ENCODE peak calls at places on chromosomes 5 and 9, in six cellular contexts. One of them, this sample, is unnamed.
A peak's percentile ranks its signal among the peaks of the same experiment; 100 is the strongest.

GRCh38 chr9:35431467-35431866 is 58.4 kb upstream of the RUSC2 start:
- DNase-seq in uterus: no peak
- DNase-seq in foreskin fibroblast: no peak
- DNase-seq in astrocyte: no peak
- DNase-seq in activated CD8-positive, alpha-beta T cell treated with anti-CD3 and anti-CD28 coated beads for 36 hours: no peak
- DNase-seq in PC-3: no peak
- DNase-seq in this sample: no peak

GRCh38 chr9:26954050-26954508 is 2.1 kb upstream of the IFT74 start:
- DNase-seq in astrocyte: no peak
- DNase-seq in foreskin fibroblast: no peak
- DNase-seq in uterus: no peak
- DNase-seq in activated CD8-positive, alpha-beta T cell treated with anti-CD3 and anti-CD28 coated beads for 36 hours: peak; percentile 36
- DNase-seq in PC-3: no peak
- DNase-seq in this sample: no peak

GRCh38 chr5:18745988-18746615 is 1111.8 kb downstream of the TAF11L14 start:
- DNase-seq in foreskin fibroblast: no peak
- DNase-seq in uterus: no peak
- DNase-seq in activated CD8-positive, alpha-beta T cell treated with anti-CD3 and anti-CD28 coated beads for 36 hours: peak; percentile 46
- DNase-seq in PC-3: peak; percentile 79
- DNase-seq in astrocyte: no peak
- DNase-seq in this sample: peak; percentile 51

GRCh38 chr5:79685621-79686020 is 4.0 kb upstream of the CMYA5 start:
- DNase-seq in activated CD8-positive, alpha-beta T cell treated with anti-CD3 and anti-CD28 coated beads for 36 hours: no peak
- DNase-seq in uterus: no peak
- DNase-seq in foreskin fibroblast: peak; percentile 24
- DNase-seq in PC-3: no peak
- DNase-seq in astrocyte: no peak
- DNase-seq in this sample: no peak

GRCh38 chr9:110050925-110051355 is 157.0 kb downstream of the C9orf152 start:
- DNase-seq in uterus: peak; percentile 60
- DNase-seq in astrocyte: peak; percentile 94
- DNase-seq in PC-3: peak; percentile 90
- DNase-seq in foreskin fibroblast: peak; percentile 95
- DNase-seq in activated CD8-positive, alpha-beta T cell treated with anti-CD3 and anti-CD28 coated beads for 36 hours: peak; percentile 31
- DNase-seq in this sample: peak; percentile 51

GRCh38 chr9:136437430-136437829 is 2.2 kb downstream of the INPP5E start:
- DNase-seq in foreskin fibroblast: peak; percentile 68
- DNase-seq in activated CD8-positive, alpha-beta T cell treated with anti-CD3 and anti-CD28 coated beads for 36 hours: no peak
- DNase-seq in astrocyte: peak; percentile 30
- DNase-seq in PC-3: peak; percentile 27
- DNase-seq in uterus: no peak
- DNase-seq in this sample: no peak

GRCh38 chr5:135386886-135387628 is 12.0 kb downstream of the MACROH2A1 start:
- DNase-seq in foreskin fibroblast: peak; percentile 94
- DNase-seq in astrocyte: peak; percentile 90
- DNase-seq in uterus: no peak
- DNase-seq in activated CD8-positive, alpha-beta T cell treated with anti-CD3 and anti-CD28 coated beads for 36 hours: no peak
- DNase-seq in PC-3: peak; percentile 87
- DNase-seq in this sample: no peak

GRCh38 chr9:106864533-106865143 is 1.7 kb downstream of the ZNF462 start:
- DNase-seq in activated CD8-positive, alpha-beta T cell treated with anti-CD3 and anti-CD28 coated beads for 36 hours: no peak
- DNase-seq in PC-3: peak; percentile 36
- DNase-seq in astrocyte: peak; percentile 56
- DNase-seq in foreskin fibroblast: peak; percentile 52
- DNase-seq in uterus: peak; percentile 38
- DNase-seq in this sample: peak; percentile 22

GRCh38 chr5:110048508-110048907 is 358.8 kb downstream of the MAN2A1 start:
- DNase-seq in uterus: no peak
- DNase-seq in foreskin fibroblast: no peak
- DNase-seq in astrocyte: no peak
- DNase-seq in PC-3: no peak
- DNase-seq in activated CD8-positive, alpha-beta T cell treated with anti-CD3 and anti-CD28 coated beads for 36 hours: no peak
- DNase-seq in this sample: no peak

DNA sequence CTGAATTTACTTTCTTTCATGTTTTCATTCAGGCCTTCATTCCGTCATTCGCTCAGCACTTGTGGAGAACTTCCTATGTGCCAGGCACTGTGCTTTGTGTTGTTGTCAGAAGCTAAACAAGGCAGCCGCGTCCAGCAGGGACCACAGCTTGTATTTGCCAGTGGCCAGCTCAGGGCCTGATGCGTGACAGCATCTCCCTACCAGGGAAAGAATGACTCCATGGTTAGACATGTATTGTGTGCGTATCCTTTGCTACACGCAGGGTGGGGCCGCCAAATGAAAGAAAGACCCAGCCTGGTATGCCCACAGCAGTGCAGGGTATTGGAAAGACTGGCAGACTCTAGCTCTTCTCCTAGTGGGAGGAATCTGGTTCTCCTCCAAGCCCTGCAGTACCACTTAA is 4.7 kb upstream of the COL27A1 start:
- DNase-seq in astrocyte: no peak
- DNase-seq in PC-3: no peak
- DNase-seq in activated CD8-positive, alpha-beta T cell treated with anti-CD3 and anti-CD28 coated beads for 36 hours: no peak
- DNase-seq in uterus: no peak
- DNase-seq in foreskin fibroblast: no peak
- DNase-seq in this sample: no peak
- TF ChIP-seq CTCF in astrocyte: no peak
- TF ChIP-seq CTCF in PC-3: no peak
- TF ChIP-seq CTCF in activated CD8-positive, alpha-beta T cell treated with anti-CD3 and anti-CD28 coated beads for 36 hours: no peak
- TF ChIP-seq CTCF in uterus: no peak
- TF ChIP-seq CTCF in foreskin fibroblast: no peak
- TF ChIP-seq CTCF in this sample: no peak

GRCh38 chr9:81685763-81686613 is 3.4 kb downstream of the TLE1 start:
- DNase-seq in activated CD8-positive, alpha-beta T cell treated with anti-CD3 and anti-CD28 coated beads for 36 hours: no peak
- DNase-seq in astrocyte: peak; percentile 26
- DNase-seq in foreskin fibroblast: peak; percentile 67
- DNase-seq in PC-3: peak; percentile 80
- DNase-seq in uterus: no peak
- DNase-seq in this sample: no peak
- TF ChIP-seq CTCF in activated CD8-positive, alpha-beta T cell treated with anti-CD3 and anti-CD28 coated beads for 36 hours: no peak
- TF ChIP-seq CTCF in astrocyte: peak; percentile 18
- TF ChIP-seq CTCF in foreskin fibroblast: no peak
- TF ChIP-seq CTCF in PC-3: no peak
- TF ChIP-seq CTCF in uterus: no peak
- TF ChIP-seq CTCF in this sample: no peak

GRCh38 chr9:37295796-37296195 is 126.7 kb upstream of the GRHPR start:
- DNase-seq in uterus: no peak
- DNase-seq in foreskin fibroblast: no peak
- DNase-seq in activated CD8-positive, alpha-beta T cell treated with anti-CD3 and anti-CD28 coated beads for 36 hours: no peak
- DNase-seq in astrocyte: no peak
- DNase-seq in PC-3: no peak
- DNase-seq in this sample: no peak

GRCh38 chr9:37302277-37302676 is 120.2 kb upstream of the GRHPR start:
- DNase-seq in PC-3: no peak
- DNase-seq in astrocyte: no peak
- DNase-seq in uterus: no peak
- DNase-seq in foreskin fibroblast: no peak
- DNase-seq in activated CD8-positive, alpha-beta T cell treated with anti-CD3 and anti-CD28 coated beads for 36 hours: peak; percentile 72
- DNase-seq in this sample: peak; percentile 62

GRCh38 chr9:37300620-37301368 is 121.7 kb upstream of the GRHPR start:
- DNase-seq in foreskin fibroblast: peak; percentile 37
- DNase-seq in PC-3: peak; percentile 5
- DNase-seq in astrocyte: peak; percentile 30
- DNase-seq in activated CD8-positive, alpha-beta T cell treated with anti-CD3 and anti-CD28 coated beads for 36 hours: peak; percentile 40
- DNase-seq in uterus: no peak
- DNase-seq in this sample: peak; percentile 24

GRCh38 chr9:37297592-37297991 is 124.9 kb upstream of the GRHPR start:
- DNase-seq in activated CD8-positive, alpha-beta T cell treated with anti-CD3 and anti-CD28 coated beads for 36 hours: no peak
- DNase-seq in PC-3: no peak
- DNase-seq in astrocyte: no peak
- DNase-seq in uterus: no peak
- DNase-seq in foreskin fibroblast: no peak
- DNase-seq in this sample: no peak

GRCh38 chr9:37301369-37302172 is 120.9 kb upstream of the GRHPR start:
- DNase-seq in foreskin fibroblast: no peak
- DNase-seq in activated CD8-positive, alpha-beta T cell treated with anti-CD3 and anti-CD28 coated beads for 36 hours: peak; percentile 43
- DNase-seq in uterus: no peak
- DNase-seq in astrocyte: no peak
- DNase-seq in PC-3: no peak
- DNase-seq in this sample: no peak
- TF ChIP-seq CTCF in foreskin fibroblast: no peak
- TF ChIP-seq CTCF in activated CD8-positive, alpha-beta T cell treated with anti-CD3 and anti-CD28 coated beads for 36 hours: peak; percentile 39
- TF ChIP-seq CTCF in uterus: no peak
- TF ChIP-seq CTCF in astrocyte: no peak
- TF ChIP-seq CTCF in PC-3: no peak
- TF ChIP-seq CTCF in this sample: no peak

GRCh38 chr5:173515526-173515925 is 100.9 kb downstream of the BOD1 start:
- DNase-seq in activated CD8-positive, alpha-beta T cell treated with anti-CD3 and anti-CD28 coated beads for 36 hours: no peak
- DNase-seq in uterus: no peak
- DNase-seq in astrocyte: peak; percentile 19
- DNase-seq in foreskin fibroblast: peak; percentile 94
- DNase-seq in PC-3: peak; percentile 64
- DNase-seq in this sample: no peak

GRCh38 chr5:173512637-173513435 is 103.6 kb downstream of the BOD1 start:
- DNase-seq in PC-3: peak; percentile 73
- DNase-seq in uterus: no peak
- DNase-seq in foreskin fibroblast: peak; percentile 23
- DNase-seq in astrocyte: no peak
- DNase-seq in activated CD8-positive, alpha-beta T cell treated with anti-CD3 and anti-CD28 coated beads for 36 hours: no peak
- DNase-seq in this sample: no peak

GRCh38 chr5:173517648-173518047 is 98.8 kb downstream of the BOD1 start:
- DNase-seq in astrocyte: no peak
- DNase-seq in foreskin fibroblast: no peak
- DNase-seq in uterus: no peak
- DNase-seq in PC-3: no peak
- DNase-seq in activated CD8-positive, alpha-beta T cell treated with anti-CD3 and anti-CD28 coated beads for 36 hours: no peak
- DNase-seq in this sample: no peak

GRCh38 chr5:173514666-173515065 is 101.8 kb downstream of the BOD1 start:
- DNase-seq in PC-3: peak; percentile 21
- DNase-seq in activated CD8-positive, alpha-beta T cell treated with anti-CD3 and anti-CD28 coated beads for 36 hours: no peak
- DNase-seq in astrocyte: no peak
- DNase-seq in foreskin fibroblast: no peak
- DNase-seq in uterus: no peak
- DNase-seq in this sample: no peak

GRCh38 chr5:173513521-173513991 is 102.9 kb downstream of the BOD1 start:
- DNase-seq in activated CD8-positive, alpha-beta T cell treated with anti-CD3 and anti-CD28 coated beads for 36 hours: no peak
- DNase-seq in PC-3: peak; percentile 36
- DNase-seq in uterus: no peak
- DNase-seq in astrocyte: peak; percentile 43
- DNase-seq in foreskin fibroblast: peak; percentile 71
- DNase-seq in this sample: no peak
- TF ChIP-seq CTCF in activated CD8-positive, alpha-beta T cell treated with anti-CD3 and anti-CD28 coated beads for 36 hours: no peak
- TF ChIP-seq CTCF in PC-3: no peak
- TF ChIP-seq CTCF in uterus: no peak
- TF ChIP-seq CTCF in astrocyte: no peak
- TF ChIP-seq CTCF in foreskin fibroblast: peak; percentile 33
- TF ChIP-seq CTCF in this sample: no peak

GRCh38 chr9:116975119-116975518 is 288.0 kb downstream of the TRIM32 start:
- DNase-seq in activated CD8-positive, alpha-beta T cell treated with anti-CD3 and anti-CD28 coated beads for 36 hours: no peak
- DNase-seq in foreskin fibroblast: no peak
- DNase-seq in uterus: no peak
- DNase-seq in astrocyte: no peak
- DNase-seq in PC-3: no peak
- DNase-seq in this sample: no peak

GRCh38 chr9:116978155-116978554 is 291.1 kb downstream of the TRIM32 start:
- DNase-seq in uterus: no peak
- DNase-seq in astrocyte: no peak
- DNase-seq in activated CD8-positive, alpha-beta T cell treated with anti-CD3 and anti-CD28 coated beads for 36 hours: no peak
- DNase-seq in PC-3: peak; percentile 35
- DNase-seq in foreskin fibroblast: no peak
- DNase-seq in this sample: no peak

GRCh38 chr9:116984111-116984510 is 297.0 kb downstream of the TRIM32 start:
- DNase-seq in PC-3: no peak
- DNase-seq in uterus: no peak
- DNase-seq in activated CD8-positive, alpha-beta T cell treated with anti-CD3 and anti-CD28 coated beads for 36 hours: no peak
- DNase-seq in astrocyte: no peak
- DNase-seq in foreskin fibroblast: no peak
- DNase-seq in this sample: no peak

GRCh38 chr9:116980582-116980981 is 293.5 kb downstream of the TRIM32 start:
- DNase-seq in uterus: no peak
- DNase-seq in activated CD8-positive, alpha-beta T cell treated with anti-CD3 and anti-CD28 coated beads for 36 hours: no peak
- DNase-seq in foreskin fibroblast: no peak
- DNase-seq in astrocyte: no peak
- DNase-seq in PC-3: no peak
- DNase-seq in this sample: no peak

GRCh38 chr9:116979461-116979860 is 292.4 kb downstream of the TRIM32 start:
- DNase-seq in astrocyte: no peak
- DNase-seq in PC-3: peak; percentile 54
- DNase-seq in uterus: no peak
- DNase-seq in foreskin fibroblast: no peak
- DNase-seq in activated CD8-positive, alpha-beta T cell treated with anti-CD3 and anti-CD28 coated beads for 36 hours: no peak
- DNase-seq in this sample: no peak
- TF ChIP-seq CTCF in astrocyte: no peak
- TF ChIP-seq CTCF in PC-3: no peak
- TF ChIP-seq CTCF in uterus: no peak
- TF ChIP-seq CTCF in foreskin fibroblast: no peak
- TF ChIP-seq CTCF in activated CD8-positive, alpha-beta T cell treated with anti-CD3 and anti-CD28 coated beads for 36 hours: no peak
- TF ChIP-seq CTCF in this sample: no peak

DNA sequence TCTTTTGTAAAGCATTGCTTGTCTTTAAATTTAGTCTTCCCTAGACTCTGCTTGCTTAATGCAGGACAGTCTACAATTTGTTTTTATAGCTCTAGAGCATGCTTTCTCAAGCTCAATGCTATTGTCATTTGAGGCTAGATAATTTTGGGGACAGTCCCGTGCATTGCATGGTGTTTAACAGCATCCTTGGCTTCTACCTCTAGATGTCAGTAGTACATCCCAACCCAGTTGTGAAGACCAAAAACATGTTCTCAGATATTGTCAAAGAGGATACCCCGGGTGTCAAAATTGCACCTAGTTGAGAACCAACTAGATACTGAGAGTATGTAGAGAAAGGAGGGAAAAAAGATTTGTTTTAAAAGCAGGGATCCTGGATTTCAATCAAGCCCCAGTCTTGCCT is 277.5 kb downstream of the CEMIP2 start:
- DNase-seq in PC-3: peak; percentile 31
- DNase-seq in activated CD8-positive, alpha-beta T cell treated with anti-CD3 and anti-CD28 coated beads for 36 hours: no peak
- DNase-seq in astrocyte: no peak
- DNase-seq in uterus: no peak
- DNase-seq in foreskin fibroblast: peak; percentile 2
- DNase-seq in this sample: no peak
- TF ChIP-seq CTCF in PC-3: peak; percentile 55
- TF ChIP-seq CTCF in activated CD8-positive, alpha-beta T cell treated with anti-CD3 and anti-CD28 coated beads for 36 hours: no peak
- TF ChIP-seq CTCF in astrocyte: no peak
- TF ChIP-seq CTCF in uterus: no peak
- TF ChIP-seq CTCF in foreskin fibroblast: peak; percentile 40
- TF ChIP-seq CTCF in this sample: no peak

GRCh38 chr5:117547192-117547591 is 972.6 kb upstream of the SEMA6A start:
- DNase-seq in foreskin fibroblast: no peak
- DNase-seq in activated CD8-positive, alpha-beta T cell treated with anti-CD3 and anti-CD28 coated beads for 36 hours: no peak
- DNase-seq in PC-3: no peak
- DNase-seq in uterus: no peak
- DNase-seq in astrocyte: no peak
- DNase-seq in this sample: no peak
- TF ChIP-seq CTCF in foreskin fibroblast: no peak
- TF ChIP-seq CTCF in activated CD8-positive, alpha-beta T cell treated with anti-CD3 and anti-CD28 coated beads for 36 hours: no peak
- TF ChIP-seq CTCF in PC-3: no peak
- TF ChIP-seq CTCF in uterus: no peak
- TF ChIP-seq CTCF in astrocyte: no peak
- TF ChIP-seq CTCF in this sample: no peak

DNA sequence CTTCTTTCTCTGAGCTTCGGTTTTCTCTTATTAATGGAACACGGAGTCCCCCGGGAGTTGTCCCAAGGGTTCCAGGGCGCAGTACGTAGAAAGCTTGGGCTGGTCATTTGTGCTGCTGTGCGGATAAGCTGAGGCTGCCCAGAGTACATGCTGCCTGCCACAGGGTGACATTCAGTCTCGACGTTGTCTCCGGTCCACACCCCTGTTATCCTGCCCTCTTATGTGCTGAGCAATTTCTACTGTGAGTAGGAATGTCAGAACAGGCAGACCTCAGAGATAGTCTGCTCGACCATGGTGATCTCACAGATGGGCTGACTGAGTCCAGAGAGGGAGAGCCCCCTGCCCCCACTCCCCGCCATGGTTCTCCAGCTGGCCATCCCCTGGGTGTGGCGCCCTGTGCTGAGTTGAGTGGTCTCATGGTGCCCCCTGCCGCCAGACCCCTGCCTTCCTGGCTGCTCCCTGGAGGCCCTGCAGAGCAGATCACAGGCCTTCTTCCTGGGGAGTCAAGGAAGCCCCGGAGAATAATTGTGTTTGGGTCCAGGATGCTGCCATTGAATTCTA is 124.0 kb downstream of the RGS3 start:
- DNase-seq in activated CD8-positive, alpha-beta T cell treated with anti-CD3 and anti-CD28 coated beads for 36 hours: peak; percentile 32
- DNase-seq in foreskin fibroblast: peak; percentile 64
- DNase-seq in astrocyte: no peak
- DNase-seq in uterus: peak; percentile 56
- DNase-seq in PC-3: no peak
- DNase-seq in this sample: no peak
- TF ChIP-seq CTCF in activated CD8-positive, alpha-beta T cell treated with anti-CD3 and anti-CD28 coated beads for 36 hours: no peak
- TF ChIP-seq CTCF in foreskin fibroblast: peak; percentile 33
- TF ChIP-seq CTCF in astrocyte: peak; percentile 25
- TF ChIP-seq CTCF in uterus: peak; percentile 38
- TF ChIP-seq CTCF in PC-3: no peak
- TF ChIP-seq CTCF in this sample: no peak

This sample was measured in GM13976.